ENCODE peak calls at places on chromosomes 4 and X, in ten cellular contexts. X is right lobe of liver, Y is body of pancreas, K is IMR-90, L is K562, A is H1, E is ovary, W is uterus, T is thyroid gland, N is HCT116. Z is an unnamed sample.

GRCh38 chr4:83686166-83686565 is 150.3 kb downstream of the GPAT3 start:
- DNase-seq in Y (no peak), E (no peak), W (no peak), A (no peak), K (peak; percentile 22), L (no peak), T (no peak), X (no peak), N (no peak), Z (no peak)

GRCh38 chr4:20299515-20299914 is 47.8 kb downstream of the SLIT2 start:
- DNase-seq in N (peak; percentile 13), T (no peak), L (peak; percentile 8), A (no peak), Y (peak; percentile 13), E (no peak), K (peak; percentile 41), X (no peak), W (no peak), Z (no peak)

GRCh38 chrX:9539611-9540387 is 74.9 kb downstream of the TBL1X start:
- DNase-seq in K (no peak), W (no peak), X (no peak), A (no peak), Y (no peak), E (no peak), L (no peak), N (no peak), T (no peak), Z (no peak)

GRCh38 chr4:140556372-140557085 is 12.2 kb downstream of the UCP1 start:
- DNase-seq in X (no peak), Y (no peak), A (no peak), W (no peak), E (no peak), T (no peak), K (no peak), N (no peak), L (no peak), Z (no peak)

GRCh38 chr4:121049072-121049599 is 23.2 kb downstream of the NDNF start:
- DNase-seq in Y (no peak), K (no peak), N (no peak), E (peak; percentile 40), X (no peak), W (no peak), A (no peak), T (no peak), L (no peak), Z (no peak)

GRCh38 chrX:9416562-9417319 is 48.1 kb upstream of the TBL1X start:
- DNase-seq in T (no peak), L (no peak), A (no peak), K (peak; percentile 62), X (no peak), W (no peak), Y (no peak), E (no peak), N (no peak), Z (no peak)

GRCh38 chr4:173318648-173319211 is 15.4 kb downstream of the HMGB2 start:
- DNase-seq in X (no peak), Y (no peak), K (peak; percentile 74), N (peak; percentile 15), W (no peak), E (no peak), A (no peak), T (no peak), L (no peak), Z (no peak)

GRCh38 chr4:124936427-124936826 is 223.9 kb upstream of the ANKRD50 start:
- DNase-seq in L (no peak), K (peak; percentile 60), T (peak; percentile 73), W (no peak), Y (peak; percentile 86), X (no peak), N (no peak), A (no peak), E (peak; percentile 17), Z (no peak)

GRCh38 chrX:109635151-109635550 is 10.2 kb upstream of the KCNE5 start:
- DNase-seq in L (peak; percentile 20), A (no peak), Y (no peak), E (no peak), K (peak; percentile 5), W (no peak), T (no peak), X (no peak), N (no peak), Z (no peak)

GRCh38 chrX:16023790-16024734 is 99.3 kb upstream of the GRPR start:
- DNase-seq in E (no peak), L (no peak), K (peak; percentile 58), T (no peak), X (no peak), N (peak; percentile 65), Y (no peak), W (no peak), A (no peak), Z (no peak)

GRCh38 chr4:159065513-159066240 is 37.2 kb upstream of the RAPGEF2 start:
- DNase-seq in T (no peak), X (no peak), L (no peak), W (no peak), A (no peak), N (no peak), K (no peak), Y (no peak), E (no peak), Z (no peak)

GRCh38 chrX:46698691-46699090 is 60.2 kb downstream of the SLC9A7 start:
- DNase-seq in X (no peak), K (no peak), A (no peak), N (no peak), L (no peak), T (no peak), W (no peak), Y (no peak), E (no peak), Z (no peak)

GRCh38 chrX:45801554-45801953 is 600.9 kb upstream of the DIPK2B start:
- DNase-seq in W (no peak), T (no peak), L (no peak), X (no peak), K (peak; percentile 34), N (no peak), Y (no peak), A (no peak), E (no peak), Z (no peak)

GRCh38 chr4:128810331-128810870 is 901 bp downstream of the JADE1 start:
- DNase-seq in A (no peak), T (peak; percentile 51), E (peak; percentile 41), X (peak; percentile 61), L (peak; percentile 66), K (peak; percentile 46), N (peak; percentile 26), Y (peak; percentile 68), W (peak; percentile 24), Z (no peak)

GRCh38 chrX:63250253-63250868 is 100.8 kb downstream of the SPIN4 start:
- DNase-seq in T (peak; percentile 33), E (no peak), Y (peak; percentile 58), X (no peak), L (peak; percentile 12), N (peak; percentile 69), A (no peak), K (peak; percentile 85), W (peak; percentile 34), Z (peak; percentile 18)

GRCh38 chrX:131728295-131729145 is 184.6 kb downstream of the OR13H1 start:
- DNase-seq in A (no peak), T (no peak), Y (peak; percentile 87), K (peak; percentile 86), N (no peak), E (peak; percentile 79), X (peak; percentile 64), L (no peak), W (peak; percentile 88), Z (no peak)

GRCh38 chr4:55754754-55755350 is 64.7 kb upstream of the EXOC1L start:
- DNase-seq in K (peak; percentile 58), X (no peak), L (no peak), T (no peak), E (no peak), W (no peak), N (peak; percentile 13), A (no peak), Y (no peak), Z (no peak)

GRCh38 chrX:134810211-134810610 is 151.9 kb upstream of the PLAC1 start:
- DNase-seq in N (no peak), T (no peak), W (no peak), X (no peak), E (no peak), A (no peak), K (peak; percentile 12), Y (no peak), L (no peak), Z (no peak)
- H3K27me3 ChIP-seq in N (no peaks in the 10 kb centered on the region), T (no peaks in the 10 kb centered on the region), W (no peaks in the 10 kb centered on the region), X (no peaks in the 10 kb centered on the region), E (no peaks in the 10 kb centered on the region), A (no peaks in the 10 kb centered on the region), K (no peaks in the 10 kb centered on the region), Y (no peaks in the 10 kb centered on the region), L (no peaks in the 10 kb centered on the region), Z (no peaks in the 10 kb centered on the region)

DNA sequence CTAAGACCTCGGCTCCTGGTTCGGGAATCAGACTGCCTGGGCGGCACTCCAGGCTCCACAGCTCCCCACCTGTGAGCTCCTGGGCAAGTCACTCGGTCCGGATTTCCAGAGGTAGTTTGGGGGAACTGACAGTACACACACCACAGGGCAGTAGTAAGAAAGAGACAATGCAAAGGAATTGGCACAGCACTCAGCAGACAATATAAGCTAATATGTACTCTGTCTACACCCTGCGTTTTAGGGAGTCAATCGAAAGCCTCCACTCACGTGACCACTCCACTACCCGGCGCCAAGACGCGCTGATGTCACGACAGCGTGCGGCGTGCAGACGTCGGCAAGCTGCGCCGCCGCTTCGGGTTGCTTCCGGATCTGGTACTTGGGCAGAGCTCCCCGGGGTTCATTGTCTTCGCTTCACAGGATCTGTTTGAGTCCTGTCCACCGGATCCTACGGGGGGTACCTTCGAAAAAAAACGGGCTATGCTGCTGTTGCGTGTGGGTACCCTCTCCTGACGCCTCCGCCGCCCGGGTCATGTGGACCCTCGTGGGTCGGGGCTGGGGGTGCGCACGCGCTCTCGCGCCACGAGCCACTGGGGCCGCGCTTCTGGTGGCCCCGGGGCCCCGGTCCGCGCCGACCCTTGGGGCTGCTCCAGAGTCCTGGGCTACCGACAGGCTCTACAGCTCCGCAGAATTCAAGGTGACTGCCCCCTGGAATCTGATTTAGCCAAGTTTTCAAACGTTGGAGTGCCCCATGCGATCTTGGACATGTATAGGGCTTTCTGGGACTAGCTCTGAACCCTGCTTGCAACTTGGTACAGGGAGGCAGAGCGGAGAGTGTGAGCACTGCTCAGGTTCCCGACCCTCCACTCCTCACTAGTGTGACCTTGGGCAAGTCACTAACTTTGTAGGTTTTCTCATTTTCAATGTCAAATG is at the start of gene GUF1:
- DNase-seq in Y (peak; percentile 91), K (peak; percentile 86), X (peak; percentile 93), L (peak; percentile 79), A (peak; percentile 60), E (peak; percentile 89), N (peak; percentile 79), T (peak; percentile 91), W (peak; percentile 82), Z (peak; percentile 85)
- TF ChIP-seq POLR2A in Y (peak; percentile 82), K (peak; percentile 90), X (peak; percentile 62), L (peak; percentile 94), A (peak; percentile 77), E (peak; percentile 62), N (peak; percentile 87), T (no peak), W (peak; percentile 47), Z (peak; percentile 47)

GRCh38 chr4:53913098-53913497 is 151.3 kb downstream of the CHIC2 start:
- DNase-seq in A (no peak), E (no peak), N (no peak), T (no peak), L (no peak), X (no peak), K (no peak), Y (no peak), W (no peak), Z (no peak)
- H3K4me1 ChIP-seq in A (no peaks in the 10 kb centered on the region), E (peaks cover 2% of the 10 kb centered on the region), N (peaks cover 2% of the 10 kb centered on the region), T (peaks cover 10% of the 10 kb centered on the region), L (peaks cover 5% of the 10 kb centered on the region), X (no peaks in the 10 kb centered on the region), K (peaks cover 16% of the 10 kb centered on the region), Y (peaks cover 12% of the 10 kb centered on the region), W (no peaks in the 10 kb centered on the region), Z (no peaks in the 10 kb centered on the region)

GRCh38 chrX:144040793-144041192 is 156.9 kb downstream of the UBE2NL start:
- DNase-seq in W (no peak), Y (no peak), T (no peak), N (no peak), A (no peak), K (no peak), L (no peak), E (no peak), X (no peak), Z (no peak)
- H3K27me3 ChIP-seq in W (no peaks in the 10 kb centered on the region), Y (no peaks in the 10 kb centered on the region), T (no peaks in the 10 kb centered on the region), N (no peaks in the 10 kb centered on the region), A (no peaks in the 10 kb centered on the region), K (no peaks in the 10 kb centered on the region), L (no peaks in the 10 kb centered on the region), E (no peaks in the 10 kb centered on the region), X (no peaks in the 10 kb centered on the region), Z (no peaks in the 10 kb centered on the region)